ENCODE peak calls at places on chromosomes 7 and 10, in five cellular contexts. V is GM23248; S is HCEC 1CT; H is activated CD8-positive, alpha-beta T cell treated with anti-CD3 and anti-CD28 coated beads, Interleukin-2, amount 10 ng/mL, durations not matched to agents 7 days and 5 days; M is ELR. W is an unnamed sample.

GRCh38 chr7:149468208-149468607 is 7.3 kb upstream of the ZNF777 start:
- DNase-seq in V (no peak), S (no peak), H (no peak), M (no peak), W (peak; percentile 56)

GRCh38 chr10:13054844-13055243 is 45.1 kb upstream of the OPTN start:
- DNase-seq in V (no peak), S (no peak), H (no peak), M (no peak), W (peak; percentile 35)

GRCh38 chr7:18401757-18402156 is 93.8 kb upstream of the HDAC9 start:
- DNase-seq in V (no peak), S (no peak), H (no peak), M (no peak), W (no peak)

GRCh38 chr10:26488344-26488743 is 50.2 kb downstream of the APBB1IP start:
- DNase-seq in V (peak; percentile 83), S (peak; percentile 4), H (no peak), M (peak; percentile 97), W (no peak)

GRCh38 chr10:34320265-34320664 is 494.8 kb downstream of the PARD3 start:
- DNase-seq in V (no peak), S (no peak), H (no peak), M (no peak), W (no peak)

GRCh38 chr10:1454428-1454827 is 282.9 kb downstream of the ADARB2 start:
- DNase-seq in V (no peak), S (no peak), H (peak; percentile 42), M (no peak), W (no peak)

GRCh38 chr10:34228066-34228465 is 587.0 kb downstream of the PARD3 start:
- DNase-seq in V (no peak), S (no peak), H (no peak), M (no peak), W (no peak)

GRCh38 chr7:47639495-47640110 is 57.7 kb upstream of the TNS3 start:
- DNase-seq in V (no peak), S (no peak), H (no peak), M (no peak), W (no peak)

GRCh38 chr7:50304911-50305621 is 550 bp downstream of the IKZF1 start:
- DNase-seq in V (no peak), S (no peak), H (peak; percentile 78), M (no peak), W (no peak)

GRCh38 chr7:2353650-2354172 is 916 bp upstream of the EIF3B start:
- DNase-seq in V (peak; percentile 95), S (peak; percentile 87), H (peak; percentile 93), M (peak; percentile 92), W (peak; percentile 91)

GRCh38 chr10:111148025-111148424 is 71.2 kb downstream of the ADRA2A start:
- DNase-seq in V (no peak), S (no peak), H (no peak), M (no peak), W (peak; percentile 32)

GRCh38 chr10:50439806-50440205 is 183.9 kb downstream of the SGMS1 start:
- DNase-seq in V (peak; percentile 20), S (no peak), H (no peak), M (no peak), W (no peak)

GRCh38 chr7:158885624-158886023 is 29.3 kb downstream of the DYNC2I1 start:
- DNase-seq in V (peak; percentile 22), S (peak; percentile 34), H (no peak), M (peak; percentile 36), W (peak; percentile 12)

GRCh38 chr7:29140873-29141468 is 5.4 kb downstream of the CPVL start:
- DNase-seq in V (no peak), S (no peak), H (no peak), M (no peak), W (no peak)

GRCh38 chr10:18689498-18689897 is 30.3 kb downstream of the ARL5B start:
- DNase-seq in V (peak; percentile 65), S (peak; percentile 32), H (no peak), M (peak; percentile 42), W (peak; percentile 37)

GRCh38 chr10:1670541-1671365 is 66.6 kb downstream of the ADARB2 start:
- DNase-seq in V (no peak), S (no peak), H (no peak), M (no peak), W (no peak)

GRCh38 chr10:128511284-128511683 is 385.1 kb upstream of the MKI67 start:
- DNase-seq in V (no peak), S (no peak), H (no peak), M (no peak), W (no peak)

GRCh38 chr10:71526662-71527061 is 129.9 kb downstream of the CDH23 start:
- DNase-seq in V (no peak), S (no peak), H (no peak), M (no peak), W (no peak)

GRCh38 chr10:13969118-13969791 is 361.5 kb downstream of the FRMD4A start:
- DNase-seq in V (no peak), S (no peak), H (no peak), M (peak; percentile 19), W (peak; percentile 63)

GRCh38 chr7:35482231-35482630 is 212.7 kb downstream of the HERPUD2 start:
- DNase-seq in V (no peak), S (no peak), H (no peak), M (no peak), W (no peak)

GRCh38 chr10:121322776-121323175 is 275.5 kb downstream of the FGFR2 start:
- DNase-seq in V (no peak), S (no peak), H (no peak), M (no peak), W (no peak)

GRCh38 chr7:47568569-47568968 is 13.3 kb downstream of the TNS3 start:
- DNase-seq in V (no peak), S (no peak), H (no peak), M (no peak), W (no peak)

GRCh38 chr10:123148414-123149161 is 652 bp downstream of the HMX2 start:
- DNase-seq in V (peak; percentile 27), S (no peak), H (no peak), M (no peak), W (no peak)

GRCh38 chr7:3965794-3966395 is 664.8 kb downstream of the SDK1 start:
- DNase-seq in V (no peak), S (no peak), H (no peak), M (no peak), W (no peak)

GRCh38 chr7:5629941-5630340 is 151.5 kb downstream of the RNF216 start:
- DNase-seq in V (peak; percentile 96), S (peak; percentile 66), H (peak; percentile 78), M (peak; percentile 92), W (peak; percentile 87)

GRCh38 chr7:36547361-36547760 is 157.7 kb downstream of the ANLN start:
- DNase-seq in V (no peak), S (no peak), H (no peak), M (no peak), W (no peak)

GRCh38 chr7:106793015-106793651 is 71.9 kb upstream of the PIK3CG start:
- DNase-seq in V (peak; percentile 30), S (no peak), H (peak; percentile 58), M (peak; percentile 44), W (no peak)

GRCh38 chr7:29385214-29385613 is 178.4 kb upstream of the PRR15 start:
- DNase-seq in V (no peak), S (no peak), H (no peak), M (no peak), W (no peak)